ENCODE peak calls at places on chromosomes 11 and 22, in four cellular contexts. H is gastrocnemius medialis, T is LNCaP clone FGC, J is astrocyte of the spinal cord. D is an unnamed sample.

GRCh38 chr11:119547511-119547910 is 124.5 kb upstream of the THY1 start:
- DNase-seq in H (no peak), T (no peak), J (no peak), D (no peak)

GRCh38 chr22:45864959-45865496 is 111.9 kb downstream of the WNT7B start:
- DNase-seq in J (no peak), H (no peak), T (no peak), D (no peak)

GRCh38 chr22:43004362-43005035 is 10.4 kb downstream of the PACSIN2 start:
- DNase-seq in T (no peak), J (peak), H (no peak), D (peak)

GRCh38 chr11:130427581-130428211 is 713 bp downstream of the ADAMTS8 start:
- DNase-seq in T (no peak), J (no peak), H (no peak), D (no peak)

GRCh38 chr22:40401981-40402406 is 31.6 kb downstream of the SGSM3 start:
- DNase-seq in T (no peak), J (no peak), H (no peak), D (no peak)

GRCh38 chr11:2775626-2776350 is 76.0 kb upstream of the KCNQ1OT1 start:
- DNase-seq in T (no peak), H (no peak), J (no peak), D (no peak)

GRCh38 chr11:42013656-42014201 is 554.3 kb upstream of the LRRC4C start:
- DNase-seq in J (no peak), H (no peak), T (no peak), D (no peak)

GRCh38 chr22:46483353-46483752 is 54.1 kb downstream of the CELSR1 start:
- DNase-seq in J (no peak), H (no peak), T (no peak), D (no peak)

GRCh38 chr22:44449683-44450425 is 48.2 kb downstream of the RTL6 start:
- DNase-seq in T (no peak), H (no peak), J (no peak), D (no peak)

GRCh38 chr11:2327032-2327431 is 25.2 kb downstream of the TSPAN32 start:
- DNase-seq in J (no peak), H (no peak), T (no peak), D (no peak)

GRCh38 chr11:27075192-27075591 is 34.6 kb downstream of the BBOX1 start:
- DNase-seq in J (peak), H (no peak), T (no peak), D (peak)

GRCh38 chr11:105867742-105868141 is 154.3 kb downstream of the MSANTD4 start:
- DNase-seq in J (no peak), T (no peak), H (no peak), D (no peak)

GRCh38 chr22:38305481-38306448 is 11.5 kb downstream of the CSNK1E start:
- DNase-seq in J (peak), T (no peak), H (no peak), D (peak)

GRCh38 chr11:15697437-15698236 is 582.9 kb downstream of the INSC start:
- DNase-seq in T (no peak), J (no peak), H (no peak), D (no peak)

GRCh38 chr11:132911186-132911585 is 621.1 kb downstream of the OPCML start:
- DNase-seq in H (no peak), T (no peak), J (peak), D (no peak)

DNA sequence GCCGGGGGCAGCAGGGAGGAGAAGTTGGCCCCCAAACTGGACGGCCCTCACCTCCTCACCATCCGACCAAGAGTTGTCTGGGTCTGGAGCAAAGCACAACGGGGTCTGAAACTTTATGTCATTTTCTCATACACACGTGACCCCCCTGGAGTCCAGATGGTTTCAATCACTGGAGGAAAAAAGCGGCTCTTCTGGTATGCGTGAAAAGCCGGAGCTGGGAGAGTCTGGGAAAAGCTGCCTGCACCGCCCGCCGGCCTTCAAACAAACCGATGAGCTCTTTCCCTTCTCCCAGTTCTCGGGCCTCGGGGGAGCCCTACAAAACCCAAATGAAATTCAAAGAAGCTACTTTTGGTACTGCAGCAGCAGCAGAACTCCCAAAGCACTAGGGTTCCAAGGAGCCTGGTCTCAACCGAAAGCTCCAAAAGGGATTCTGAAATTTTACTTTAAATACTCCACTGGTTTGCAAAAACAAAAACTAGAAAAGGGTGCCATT is 39.7 kb upstream of the AKIP1 start:
- DNase-seq in H (peak), J (peak), T (no peak), D (peak)
- H3K4me3 ChIP-seq in H (peak), J (peak), T (peak), D (peak)

GRCh38 chr22:20216863-20217499 is 51.1 kb downstream of the RTN4R start:
- DNase-seq in T (peak), H (no peak), J (no peak), D (no peak)

GRCh38 chr22:20214853-20215252 is 53.3 kb downstream of the RTN4R start:
- DNase-seq in H (no peak), T (no peak), J (no peak), D (no peak)

GRCh38 chr22:20213833-20214708 is 54.0 kb downstream of the RTN4R start:
- DNase-seq in T (no peak), H (no peak), J (no peak), D (no peak)

GRCh38 chr22:20217563-20217962 is 50.6 kb downstream of the RTN4R start:
- DNase-seq in H (no peak), J (no peak), T (no peak), D (no peak)

DNA sequence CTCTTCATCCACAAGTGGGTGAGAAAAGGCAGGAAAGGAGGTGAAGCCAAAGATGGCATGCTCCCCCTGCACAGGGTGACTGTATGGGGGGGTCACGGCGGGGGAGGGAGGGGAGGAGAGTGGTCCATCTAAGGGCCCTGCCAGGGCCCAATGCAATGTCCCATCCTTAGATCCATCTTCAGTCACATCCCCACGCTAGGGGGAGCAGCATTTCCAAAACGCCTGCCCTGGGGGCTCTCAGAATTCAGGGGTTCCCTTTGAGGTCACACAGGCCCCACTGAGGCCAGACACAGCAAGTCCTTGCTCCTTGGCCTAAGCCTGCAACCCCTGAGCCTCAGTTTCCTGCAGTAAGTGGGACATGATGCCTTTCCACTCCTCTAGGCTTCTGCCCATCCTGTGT is 52.4 kb downstream of the RTN4R start:
- DNase-seq in T (no peak), H (no peak), J (no peak), D (no peak)
- TF ChIP-seq CTCF in T (no peak), H (no peak), J (no peak), D (no peak)

DNA sequence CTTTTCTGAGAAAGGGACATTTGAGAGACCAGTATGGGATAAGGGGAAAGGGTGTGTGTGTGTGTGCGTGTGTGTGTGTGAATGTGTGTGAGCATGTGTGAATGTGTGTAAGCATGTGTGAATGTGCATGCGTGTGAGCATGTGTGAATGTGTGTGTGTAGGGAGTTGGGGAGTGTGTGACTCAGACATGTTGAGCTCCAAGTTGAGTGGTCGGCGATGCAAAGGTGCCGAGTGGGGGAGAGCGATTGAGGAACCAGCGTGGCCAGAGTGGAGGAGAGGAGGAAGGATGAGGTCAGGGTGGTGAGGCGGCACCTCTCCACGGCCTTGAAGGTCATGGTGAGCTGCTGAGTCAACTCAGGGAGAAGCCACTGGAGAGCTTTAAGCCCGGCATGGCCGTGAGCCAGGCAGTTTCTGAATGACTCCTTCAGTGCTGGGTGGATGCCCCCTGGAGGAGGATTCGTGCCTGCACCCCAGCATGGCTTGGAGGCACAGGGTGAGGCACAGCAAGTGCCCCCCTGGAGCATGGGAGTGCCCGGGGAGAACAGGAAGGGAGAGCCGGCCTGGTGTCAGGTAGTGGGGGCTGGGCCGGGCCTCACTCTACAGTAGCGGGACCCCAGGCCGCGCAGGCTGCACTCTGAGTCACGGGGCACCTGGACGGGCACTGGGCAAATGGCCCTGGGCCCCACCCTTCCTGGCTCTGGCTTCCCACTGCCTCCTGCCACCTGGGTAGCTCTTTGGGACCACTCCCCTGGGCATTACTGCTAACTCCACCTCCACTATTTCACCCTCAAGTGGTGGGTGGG is 8.2 kb upstream of the CCDC88B start:
- DNase-seq in J (peak), H (peak), T (no peak), D (peak)
- H3K4me3 ChIP-seq in J (no peak), H (no peak), T (no peak), D (no peak)

DNA sequence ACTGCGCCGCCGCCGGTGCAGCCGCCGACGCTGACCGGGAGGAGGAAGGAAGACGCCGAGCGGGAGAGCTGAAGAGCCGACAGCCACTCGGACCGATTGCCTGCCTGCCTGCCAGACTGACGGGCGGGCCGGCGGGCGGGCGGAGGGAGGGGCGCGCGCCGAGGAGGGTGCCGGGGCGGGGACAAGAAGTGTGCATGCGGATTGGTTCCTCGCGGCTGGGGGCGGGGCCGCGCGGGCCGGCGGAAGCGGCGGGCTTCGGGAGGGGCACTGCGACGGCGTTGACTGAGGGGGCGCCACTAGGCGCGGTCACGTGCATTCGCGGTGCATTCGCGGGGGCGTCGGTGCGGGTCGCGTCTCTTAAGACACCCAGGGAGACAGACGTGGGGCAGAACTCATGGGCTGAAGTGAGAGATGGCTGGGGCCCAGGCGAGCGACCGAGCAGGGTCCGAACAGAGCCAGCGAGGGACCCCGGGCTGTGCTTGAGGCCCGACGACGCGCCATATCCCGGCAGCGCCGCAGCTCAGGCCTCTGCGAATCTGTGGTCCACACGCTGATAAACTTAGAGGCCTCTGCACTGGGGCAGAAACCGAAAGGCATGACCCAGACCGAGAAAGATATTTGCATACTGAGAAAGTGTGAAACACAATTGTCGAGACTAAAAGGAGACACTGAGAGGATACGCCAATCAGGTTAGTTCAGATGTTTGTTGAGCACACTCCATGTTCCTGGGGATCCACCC is at the start of gene MAPK1:
- DNase-seq in J (peak), T (no peak), H (peak), D (peak)
- TF ChIP-seq CTCF in J (peak), T (peak), H (peak), D (peak)

GRCh38 chr11:57514538-57515331 is 767 bp downstream of the SLC43A1 start:
- DNase-seq in H (peak), J (peak), T (no peak), D (peak)

GRCh38 chr11:57513446-57513795 is 2.1 kb downstream of the SLC43A1 start:
- DNase-seq in H (no peak), T (no peak), J (no peak), D (no peak)

GRCh38 chr11:57513911-57514537 is 1.5 kb downstream of the SLC43A1 start:
- DNase-seq in J (peak), H (peak), T (no peak), D (peak)

GRCh38 chr11:57515332-57516060 is at the start of gene SLC43A1:
- DNase-seq in J (peak), H (peak), T (no peak), D (peak)

GRCh38 chr11:57516061-57516443 is 550 bp upstream of the SLC43A1 start:
- DNase-seq in J (no peak), T (no peak), H (no peak), D (no peak)
- H3K4me3 ChIP-seq in J (peak), T (peak), H (peak), D (peak)